ENCODE peak calls at places on chromosome 5, in four cellular contexts. One of them, this sample, is unnamed.

GRCh38 chr5:66829826-66830225 is 233.6 kb downstream of the MAST4 start:
- DNase-seq in D341Med: no peak
- DNase-seq in EL: no peak
- DNase-seq in NT2/D1: no peak
- DNase-seq in this sample: no peak

GRCh38 chr5:51731641-51732040 is 348.4 kb downstream of the ISL1 start:
- DNase-seq in D341Med: no peak
- DNase-seq in EL: no peak
- DNase-seq in NT2/D1: no peak
- DNase-seq in this sample: no peak

GRCh38 chr5:136058972-136059354 is 30.2 kb downstream of the TGFBI start:
- DNase-seq in D341Med: no peak
- DNase-seq in EL: no peak
- DNase-seq in NT2/D1: no peak
- DNase-seq in this sample: no peak

GRCh38 chr5:41065691-41066335 is 5.3 kb downstream of the MROH2B start:
- DNase-seq in D341Med: no peak
- DNase-seq in EL: no peak
- DNase-seq in NT2/D1: no peak
- DNase-seq in this sample: no peak

GRCh38 chr5:139787568-139788293 is 7.9 kb upstream of the PSD2 start:
- DNase-seq in D341Med: peak; percentile 93
- DNase-seq in EL: peak; percentile 78
- DNase-seq in NT2/D1: no peak
- DNase-seq in this sample: peak; percentile 70

GRCh38 chr5:77935516-77936364 is 159.6 kb upstream of the TBCA start:
- DNase-seq in D341Med: no peak
- DNase-seq in EL: peak; percentile 47
- DNase-seq in NT2/D1: no peak
- DNase-seq in this sample: no peak

GRCh38 chr5:45623855-45624254 is 72.3 kb downstream of the HCN1 start:
- DNase-seq in D341Med: no peak
- DNase-seq in EL: no peak
- DNase-seq in NT2/D1: no peak
- DNase-seq in this sample: no peak

GRCh38 chr5:132827943-132828673 is 2.3 kb downstream of the SHROOM1 start:
- DNase-seq in D341Med: no peak
- DNase-seq in EL: no peak
- DNase-seq in NT2/D1: no peak
- DNase-seq in this sample: no peak

GRCh38 chr5:84718377-84718776 is 333.7 kb upstream of the EDIL3 start:
- DNase-seq in D341Med: no peak
- DNase-seq in EL: no peak
- DNase-seq in NT2/D1: no peak
- DNase-seq in this sample: no peak

GRCh38 chr5:147417133-147417813 is 92.6 kb downstream of the DPYSL3 start:
- DNase-seq in D341Med: no peak
- DNase-seq in EL: peak; percentile 10
- DNase-seq in NT2/D1: no peak
- DNase-seq in this sample: peak; percentile 75

GRCh38 chr5:177594071-177594470 is 2.1 kb downstream of the TMED9 start:
- DNase-seq in D341Med: no peak
- DNase-seq in EL: no peak
- DNase-seq in NT2/D1: no peak
- DNase-seq in this sample: no peak

GRCh38 chr5:1651250-1651649 is 127.5 kb upstream of the LPCAT1 start:
- DNase-seq in D341Med: no peak
- DNase-seq in EL: no peak
- DNase-seq in NT2/D1: no peak
- DNase-seq in this sample: no peak

This sample was measured in thoracic aorta.